ENCODE peak calls at places on chromosomes 4 and X, in four cellular contexts. One of them, this sample, is unnamed.

GRCh38 chrX:3516051-3516541 is 169.6 kb upstream of the MXRA5 start:
- DNase-seq in K562: no peak
- DNase-seq in HepG2: no peak
- DNase-seq in GM12878: no peak
- DNase-seq in this sample: no peak

GRCh38 chr4:42282081-42282901 is 115.0 kb upstream of the SHISA3 start:
- DNase-seq in K562: peak; percentile 62
- DNase-seq in GM12878: peak; percentile 33
- DNase-seq in HepG2: peak; percentile 65
- DNase-seq in this sample: no peak

GRCh38 chr4:76074995-76075600 is 589 bp downstream of the ART3 start:
- DNase-seq in GM12878: no peak
- DNase-seq in K562: no peak
- DNase-seq in HepG2: no peak
- DNase-seq in this sample: no peak

GRCh38 chr4:15182600-15183222 is 180.4 kb downstream of the CPEB2 start:
- DNase-seq in HepG2: no peak
- DNase-seq in K562: no peak
- DNase-seq in GM12878: no peak
- DNase-seq in this sample: no peak

GRCh38 chr4:112515278-112516075 is 503 bp downstream of the NEUROG2 start:
- DNase-seq in K562: peak; percentile 30
- DNase-seq in HepG2: no peak
- DNase-seq in GM12878: no peak
- DNase-seq in this sample: peak; percentile 79

GRCh38 chr4:8364848-8365350 is 75.6 kb downstream of the ACOX3 start:
- DNase-seq in GM12878: no peak
- DNase-seq in K562: no peak
- DNase-seq in HepG2: no peak
- DNase-seq in this sample: no peak

GRCh38 chrX:154727418-154728323 is 23.2 kb downstream of the GAB3 start:
- DNase-seq in HepG2: no peak
- DNase-seq in GM12878: no peak
- DNase-seq in K562: no peak
- DNase-seq in this sample: no peak

GRCh38 chr4:155787113-155787710 is 28.4 kb downstream of the GUCY1B1 start:
- DNase-seq in K562: no peak
- DNase-seq in GM12878: peak; percentile 19
- DNase-seq in HepG2: peak; percentile 28
- DNase-seq in this sample: no peak

GRCh38 chr4:8664031-8664805 is 71.7 kb downstream of the CPZ start:
- DNase-seq in HepG2: no peak
- DNase-seq in GM12878: no peak
- DNase-seq in K562: no peak
- DNase-seq in this sample: no peak

GRCh38 chr4:143399113-143399949 is 62.7 kb downstream of the GAB1 start:
- DNase-seq in GM12878: no peak
- DNase-seq in HepG2: peak; percentile 39
- DNase-seq in K562: peak; percentile 26
- DNase-seq in this sample: no peak

GRCh38 chr4:92514632-92515031 is 210.9 kb downstream of the GRID2 start:
- DNase-seq in HepG2: no peak
- DNase-seq in GM12878: no peak
- DNase-seq in K562: no peak
- DNase-seq in this sample: no peak

GRCh38 chr4:131192318-131192717 is 1956.8 kb upstream of the PCDH10 start:
- DNase-seq in HepG2: no peak
- DNase-seq in GM12878: no peak
- DNase-seq in K562: no peak
- DNase-seq in this sample: no peak

GRCh38 chr4:78876568-78877320 is 62.5 kb downstream of the PAQR3 start:
- DNase-seq in K562: no peak
- DNase-seq in GM12878: no peak
- DNase-seq in HepG2: no peak
- DNase-seq in this sample: no peak

GRCh38 chrX:131869182-131869581 is 153.9 kb upstream of the STK26 start:
- DNase-seq in K562: no peak
- DNase-seq in GM12878: no peak
- DNase-seq in HepG2: no peak
- DNase-seq in this sample: no peak

GRCh38 chr4:1600211-1600780 is 83.8 kb downstream of the FAM53A start:
- DNase-seq in HepG2: no peak
- DNase-seq in GM12878: no peak
- DNase-seq in K562: no peak
- DNase-seq in this sample: no peak

GRCh38 chrX:16892504-16893362 is 22.6 kb upstream of the RBBP7 start:
- DNase-seq in K562: peak; percentile 60
- DNase-seq in GM12878: peak; percentile 25
- DNase-seq in HepG2: peak; percentile 50
- DNase-seq in this sample: peak; percentile 62

GRCh38 chr4:153156263-153156662 is 48.0 kb upstream of the TRIM2 start:
- DNase-seq in GM12878: no peak
- DNase-seq in HepG2: no peak
- DNase-seq in K562: peak; percentile 35
- DNase-seq in this sample: no peak

GRCh38 chr4:98506462-98507132 is 151.8 kb downstream of the TSPAN5 start:
- DNase-seq in K562: peak; percentile 22
- DNase-seq in GM12878: no peak
- DNase-seq in HepG2: no peak
- DNase-seq in this sample: no peak

GRCh38 chrX:108304210-108304609 is 134.0 kb downstream of the COL4A6 start:
- DNase-seq in K562: peak; percentile 15
- DNase-seq in HepG2: no peak
- DNase-seq in GM12878: no peak
- DNase-seq in this sample: no peak

GRCh38 chrX:18389968-18390367 is 35.4 kb upstream of the CDKL5 start:
- DNase-seq in K562: no peak
- DNase-seq in GM12878: no peak
- DNase-seq in HepG2: no peak
- DNase-seq in this sample: no peak

GRCh38 chr4:40186665-40187014 is 10.2 kb upstream of the RHOH start:
- DNase-seq in HepG2: no peak
- DNase-seq in GM12878: no peak
- DNase-seq in K562: no peak
- DNase-seq in this sample: no peak

GRCh38 chr4:82890602-82890912 is 396 bp downstream of the SEC31A start:
- DNase-seq in HepG2: no peak
- DNase-seq in GM12878: no peak
- DNase-seq in K562: no peak
- DNase-seq in this sample: no peak

DNA sequence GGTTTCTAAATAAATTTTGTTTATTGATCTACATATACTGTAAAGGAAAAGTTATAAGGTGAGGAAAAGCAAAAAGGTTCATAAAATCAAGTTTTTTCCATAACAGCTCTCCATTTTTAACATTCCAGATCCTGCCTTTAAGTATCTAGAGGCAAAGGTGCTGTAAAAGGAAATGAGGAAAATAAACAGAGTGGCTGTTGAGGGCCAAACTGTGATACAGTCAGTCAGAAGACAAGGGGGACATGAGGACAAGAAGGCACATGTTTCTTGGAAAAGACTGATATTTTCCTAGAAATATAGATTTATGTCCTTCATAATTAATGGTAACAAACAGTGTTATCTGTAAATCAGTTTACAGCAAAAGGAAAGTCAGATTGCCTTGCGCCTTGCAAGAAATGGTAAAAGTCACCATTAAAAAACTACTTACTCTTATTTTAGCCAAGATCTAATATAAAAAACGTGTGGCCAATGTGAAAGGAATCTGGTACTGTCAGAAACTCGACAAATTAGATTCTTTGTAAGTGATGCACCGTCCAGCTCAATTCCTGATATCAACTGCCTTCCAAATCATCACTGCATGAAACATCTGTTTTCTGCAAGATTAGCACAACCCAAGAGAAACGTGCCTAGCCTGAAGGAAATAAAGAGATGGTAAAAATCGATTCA is 34.0 kb upstream of the VEGFD start:
- DNase-seq in GM12878: no peak
- DNase-seq in K562: no peak
- DNase-seq in HepG2: no peak
- DNase-seq in this sample: no peak
- TF ChIP-seq HDAC6 in GM12878: no peak
- TF ChIP-seq HDAC6 in K562: no peak
- TF ChIP-seq HDAC6 in HepG2: no peak
- TF ChIP-seq HDAC6 in this sample: no peak

GRCh38 chr4:139532951-139533350 is 23.1 kb downstream of the SETD7 start:
- DNase-seq in K562: no peak
- DNase-seq in HepG2: no peak
- DNase-seq in GM12878: no peak
- DNase-seq in this sample: no peak
- TF ChIP-seq HDAC6 in K562: no peak
- TF ChIP-seq HDAC6 in HepG2: no peak
- TF ChIP-seq HDAC6 in GM12878: no peak
- TF ChIP-seq HDAC6 in this sample: no peak

DNA sequence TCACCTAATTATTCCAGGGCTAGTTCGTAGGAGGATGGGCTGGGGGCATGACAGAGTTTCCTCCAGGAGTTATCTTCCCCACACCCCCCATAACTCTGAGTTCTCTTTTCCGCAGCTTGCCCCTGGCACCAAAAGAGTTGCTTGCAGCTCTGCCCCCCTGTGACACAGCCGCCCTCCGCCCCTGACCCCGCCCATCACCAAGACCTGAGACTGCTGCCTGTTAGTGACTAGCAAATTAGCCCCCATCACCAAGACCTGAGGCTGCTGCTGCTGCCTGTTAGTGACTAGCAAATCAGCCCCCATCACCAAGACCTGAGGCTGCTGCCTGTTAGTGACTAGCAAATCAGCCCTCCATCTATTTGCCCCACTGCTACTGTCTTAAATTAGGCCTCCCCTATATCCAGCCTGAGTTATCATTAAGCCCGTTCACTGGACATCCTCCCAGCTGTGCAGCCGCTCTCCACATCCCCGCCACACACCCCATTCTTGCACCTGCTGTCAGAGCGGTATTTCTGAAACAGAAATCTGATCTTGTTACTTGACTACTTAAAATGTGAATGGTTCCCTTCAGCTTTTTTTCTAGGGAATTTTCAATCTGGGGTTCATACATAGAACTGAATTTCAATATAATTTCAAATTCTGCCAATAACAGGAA is 1.5 kb upstream of the PAPSS1 start:
- DNase-seq in GM12878: no peak
- DNase-seq in HepG2: no peak
- DNase-seq in K562: no peak
- DNase-seq in this sample: peak; percentile 75
- TF ChIP-seq HDAC6 in GM12878: no peak
- TF ChIP-seq HDAC6 in HepG2: no peak
- TF ChIP-seq HDAC6 in K562: no peak
- TF ChIP-seq HDAC6 in this sample: no peak

DNA sequence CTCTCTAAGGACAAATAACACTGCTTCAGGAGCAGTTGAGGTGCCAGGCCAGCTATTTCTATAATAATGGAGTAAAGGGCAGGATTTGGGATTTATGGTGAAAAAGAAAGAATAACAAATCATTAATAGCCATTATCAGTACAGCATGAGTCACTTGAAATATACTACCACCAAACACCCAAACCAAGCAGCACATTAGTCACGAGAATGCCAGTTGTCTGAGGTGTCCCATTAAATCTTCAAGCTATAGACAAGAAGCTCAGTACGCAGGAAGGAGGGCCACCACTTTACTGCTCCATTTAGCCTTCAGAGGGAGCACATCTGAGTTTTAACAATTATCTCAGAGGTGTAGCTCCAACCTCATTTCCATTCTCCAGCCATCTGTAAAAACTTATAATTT is 106.9 kb upstream of the MAGEA10 start:
- DNase-seq in K562: no peak
- DNase-seq in GM12878: no peak
- DNase-seq in HepG2: no peak
- DNase-seq in this sample: no peak
- TF ChIP-seq HDAC6 in K562: no peak
- TF ChIP-seq HDAC6 in GM12878: no peak
- TF ChIP-seq HDAC6 in HepG2: no peak
- TF ChIP-seq HDAC6 in this sample: no peak

GRCh38 chr4:27318740-27319139 is 458.1 kb downstream of the STIM2 start:
- DNase-seq in K562: no peak
- DNase-seq in HepG2: peak; percentile 22
- DNase-seq in GM12878: peak; percentile 2
- DNase-seq in this sample: peak; percentile 49
- TF ChIP-seq HDAC6 in K562: no peak
- TF ChIP-seq HDAC6 in HepG2: no peak
- TF ChIP-seq HDAC6 in GM12878: no peak
- TF ChIP-seq HDAC6 in this sample: no peak

GRCh38 chr4:3295837-3296624 is 3.2 kb downstream of the RGS12 start:
- DNase-seq in HepG2: no peak
- DNase-seq in GM12878: no peak
- DNase-seq in K562: no peak
- DNase-seq in this sample: no peak
- TF ChIP-seq HDAC6 in HepG2: no peak
- TF ChIP-seq HDAC6 in GM12878: no peak
- TF ChIP-seq HDAC6 in K562: no peak
- TF ChIP-seq HDAC6 in this sample: no peak

This sample was measured in H1.